ENCODE peak calls at places on chromosomes 13 and 19, in seven cellular contexts. K is CD8-positive, alpha-beta T cell; A is CD4-positive, alpha-beta T cell; D is left ventricle myocardium inferior; T is WTC11; G is glutamatergic neuron; I is mammary epithelial cell. S is an unnamed sample.

GRCh38 chr19:2823646-2824045 is 4.0 kb downstream of the ZNF554 start:
- DNase-seq in D (no peak), T (no peak), K (no peak), G (no peak), I (no peak), A (no peak), S (no peak)

GRCh38 chr13:104008571-104009435 is 942.6 kb upstream of the SLC10A2 start:
- DNase-seq in I (peak; percentile 30), G (no peak), K (no peak), A (no peak), T (no peak), D (no peak), S (no peak)

GRCh38 chr13:59441596-59442280 is 722.0 kb downstream of the DIAPH3 start:
- DNase-seq in I (no peak), T (no peak), A (no peak), D (no peak), K (no peak), G (no peak), S (no peak)

GRCh38 chr19:46729696-46730095 is 12.8 kb upstream of the PRKD2 start:
- DNase-seq in D (no peak), A (no peak), K (no peak), G (no peak), I (no peak), T (no peak), S (no peak)

GRCh38 chr19:13983213-13983889 is 22.8 kb downstream of the RFX1 start:
- DNase-seq in A (peak; percentile 46), K (peak; percentile 60), D (no peak), I (no peak), T (no peak), G (no peak), S (no peak)

GRCh38 chr19:3365447-3366103 is 808 bp upstream of the NFIC start:
- DNase-seq in T (no peak), D (peak; percentile 75), K (no peak), G (no peak), A (no peak), I (peak; percentile 52), S (no peak)

GRCh38 chr13:25352806-25353205 is 19.0 kb upstream of the ATP8A2 start:
- DNase-seq in G (no peak), I (no peak), K (no peak), T (no peak), D (no peak), A (no peak), S (no peak)

GRCh38 chr13:71865858-71866172 is 1.2 kb downstream of the DACH1 start:
- DNase-seq in T (peak; percentile 21), K (no peak), I (no peak), A (no peak), D (peak; percentile 18), G (peak; percentile 23), S (peak; percentile 28)

GRCh38 chr13:75715598-75716523 is 79.7 kb downstream of the LMO7 start:
- DNase-seq in D (no peak), K (no peak), G (no peak), T (no peak), I (peak; percentile 53), A (no peak), S (peak; percentile 61)

GRCh38 chr13:36919833-36920611 is at the start of gene SMAD9:
- DNase-seq in T (peak; percentile 62), A (no peak), I (peak; percentile 30), D (peak; percentile 83), K (no peak), G (peak; percentile 77), S (peak; percentile 71)

GRCh38 chr13:19052931-19053330 is 128.7 kb downstream of the TUBA3C start:
- DNase-seq in K (no peak), I (no peak), T (no peak), G (no peak), D (no peak), A (no peak), S (no peak)

GRCh38 chr19:15249560-15249874 is 17.3 kb upstream of the EPHX3 start:
- DNase-seq in A (no peak), K (no peak), I (no peak), T (no peak), G (no peak), D (no peak), S (no peak)

GRCh38 chr19:58399903-58400637 is 4.6 kb downstream of the RNF225 start:
- DNase-seq in G (no peak), I (no peak), D (no peak), T (no peak), K (no peak), A (no peak), S (no peak)

GRCh38 chr13:113850722-113851479 is 13.0 kb downstream of the GAS6 start:
- DNase-seq in G (no peak), A (no peak), D (no peak), T (no peak), I (no peak), K (no peak), S (no peak)

GRCh38 chr13:113849981-113850721 is 13.7 kb downstream of the GAS6 start:
- DNase-seq in K (no peak), I (no peak), D (no peak), G (no peak), T (no peak), A (no peak), S (no peak)

GRCh38 chr13:113848020-113848419 is 15.9 kb downstream of the GAS6 start:
- DNase-seq in A (no peak), K (no peak), G (no peak), I (no peak), T (no peak), D (no peak), S (no peak)

GRCh38 chr13:113848431-113849260 is 15.2 kb downstream of the GAS6 start:
- DNase-seq in I (peak; percentile 72), K (no peak), G (no peak), T (no peak), A (no peak), D (no peak), S (no peak)

DNA sequence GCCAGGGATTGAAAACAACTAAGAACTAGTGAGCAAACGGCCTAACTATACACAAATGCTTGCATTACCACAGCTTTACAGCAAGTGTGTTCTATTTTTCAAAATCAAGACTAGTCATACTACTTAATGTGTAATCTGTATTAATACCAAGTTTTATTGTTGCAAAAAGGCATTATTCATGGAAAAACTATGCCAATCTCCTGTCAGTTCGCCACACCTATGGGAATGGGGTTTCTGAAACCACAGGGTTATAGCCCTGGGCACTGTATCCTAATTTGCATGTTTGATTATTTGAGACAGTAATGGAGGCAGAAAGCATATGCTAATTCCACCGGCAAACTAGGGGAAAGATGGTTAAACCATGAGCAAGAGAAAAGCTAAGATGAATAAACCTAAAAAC is 14.3 kb downstream of the GAS6 start:
- DNase-seq in T (no peak), K (no peak), I (peak; percentile 78), D (no peak), G (no peak), A (no peak), S (no peak)
- TF ChIP-seq CTCF in T (no peak), K (no peak), I (no peak), D (no peak), G (no peak), A (no peak), S (no peak)

DNA sequence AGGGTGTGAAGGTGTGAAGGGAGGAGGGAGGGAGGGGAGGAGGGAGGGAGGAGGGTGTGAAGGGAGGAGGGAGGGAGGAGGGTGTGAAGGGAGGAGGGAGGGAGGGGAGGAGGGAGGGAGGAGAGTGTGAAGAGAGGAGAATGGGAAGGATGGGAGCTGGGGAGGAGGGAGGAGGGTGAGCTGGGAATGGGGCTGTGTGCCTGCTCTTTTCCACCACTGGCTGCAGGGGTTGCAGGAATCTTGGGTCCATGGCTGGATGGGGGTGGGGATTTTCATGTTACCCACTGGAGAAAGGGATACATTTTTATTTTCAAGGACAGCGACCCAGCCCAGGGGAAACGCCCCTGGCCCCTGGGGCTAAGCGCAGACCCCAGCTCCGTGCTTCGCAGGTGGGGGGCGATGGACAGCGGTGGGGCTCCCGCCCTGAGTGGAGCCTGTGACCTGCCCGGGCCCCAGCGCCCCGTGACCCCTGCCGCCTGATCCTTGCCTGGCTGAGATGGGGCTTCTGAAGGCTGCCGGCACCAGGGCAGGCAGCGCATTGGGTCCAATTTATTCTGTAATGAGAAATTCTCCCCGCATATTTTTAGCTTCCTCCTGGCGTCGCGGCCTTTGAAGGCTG is 3.0 kb upstream of the EFNA2 start:
- DNase-seq in G (no peak), D (no peak), T (no peak), K (no peak), I (no peak), A (no peak), S (no peak)
- TF ChIP-seq CTCF in G (no peak), D (no peak), T (no peak), K (no peak), I (no peak), A (no peak), S (no peak)

GRCh38 chr19:38850976-38851621 is 1.3 kb upstream of the HNRNPL start:
- DNase-seq in A (no peak), K (peak; percentile 39), I (no peak), D (peak; percentile 35), T (peak; percentile 51), G (peak; percentile 37), S (no peak)

GRCh38 chr19:38849147-38849745 is 540 bp downstream of the HNRNPL start:
- DNase-seq in K (peak; percentile 98), D (peak; percentile 97), T (peak; percentile 93), A (peak; percentile 99), I (peak; percentile 95), G (peak; percentile 98), S (peak; percentile 98)

GRCh38 chr19:38848299-38849146 is 1.3 kb downstream of the HNRNPL start:
- DNase-seq in G (no peak), K (no peak), I (peak; percentile 12), D (no peak), T (no peak), A (no peak), S (no peak)

GRCh38 chr19:38850231-38850975 is 617 bp upstream of the HNRNPL start:
- DNase-seq in K (peak; percentile 98), I (peak; percentile 100), D (peak; percentile 99), T (peak; percentile 99), G (peak; percentile 97), A (peak; percentile 99), S (peak; percentile 97)

DNA sequence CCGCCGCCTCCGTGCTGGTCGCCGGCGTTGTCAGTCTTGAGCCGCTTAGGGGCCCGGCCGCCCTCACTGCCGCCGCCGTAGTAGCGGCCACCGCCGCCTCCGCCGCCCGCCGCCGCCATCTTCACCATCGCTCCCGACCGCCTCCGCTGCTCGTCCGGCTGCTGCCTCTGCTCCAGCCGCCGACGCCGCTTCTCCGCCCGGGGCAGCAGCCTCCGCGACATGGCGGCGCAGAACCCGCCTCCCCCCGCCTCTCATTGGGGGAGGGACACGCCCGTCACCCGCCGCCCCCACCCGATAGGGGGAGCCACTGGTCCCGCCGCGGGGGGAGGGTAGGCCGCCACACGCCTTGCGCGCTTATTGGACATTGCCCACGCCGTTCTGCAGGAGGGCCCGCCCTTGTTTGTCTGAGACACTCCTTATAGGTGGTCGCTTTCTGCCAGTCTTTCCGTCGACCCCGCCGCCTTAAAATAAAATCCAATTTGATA is at the start of gene HNRNPL:
- DNase-seq in G (peak; percentile 99), I (no peak), A (peak; percentile 99), K (peak; percentile 99), D (no peak), T (peak; percentile 99), S (peak; percentile 97)
- TF ChIP-seq CTCF in G (peak; percentile 94), I (peak; percentile 4), A (peak; percentile 16), K (peak; percentile 21), D (peak; percentile 68), T (peak; percentile 34), S (peak; percentile 41)

GRCh38 chr13:113759525-113760137 is 605 bp downstream of the TMEM255B start:
- DNase-seq in G (no peak), T (no peak), I (peak; percentile 29), K (no peak), D (no peak), A (no peak), S (no peak)
- TF ChIP-seq CTCF in G (no peak), T (no peak), I (no peak), K (no peak), D (no peak), A (no peak), S (no peak)